ENCODE peak calls at places on chromosomes 16 and 17, in five cellular contexts. V is fibroblast of lung, Z is IMR-90, E is breast epithelium, A is AG10803. I is an unnamed sample.

GRCh38 chr17:45221081-45221996 is at the start of gene FMNL1:
- DNase-seq in E (no peak), Z (no peak), A (peak), V (no peak), I (peak)

GRCh38 chr16:29698484-29699323 is 19.7 kb downstream of the QPRT start:
- DNase-seq in Z (no peak), E (no peak), A (no peak), V (no peak), I (no peak)

GRCh38 chr16:82936941-82937551 is 310.3 kb downstream of the CDH13 start:
- DNase-seq in V (peak), E (no peak), A (peak), Z (peak), I (peak)

GRCh38 chr17:32265192-32265895 is at the start of gene RHBDL3:
- DNase-seq in E (no peak), A (no peak), V (no peak), Z (no peak), I (peak)

GRCh38 chr17:56319531-56319930 is 166.3 kb downstream of the ANKFN1 start:
- DNase-seq in E (no peak), A (peak), Z (peak), V (peak), I (peak)

GRCh38 chr17:596763-597644 is 117.6 kb downstream of the VPS53 start:
- DNase-seq in E (no peak), V (peak), Z (peak), A (peak), I (peak)

GRCh38 chr17:28811594-28812135 is 30.9 kb downstream of the FAM222B start:
- DNase-seq in V (peak), E (no peak), Z (peak), A (peak), I (peak)

GRCh38 chr17:78923660-78924453 is 1.3 kb downstream of the TIMP2 start:
- DNase-seq in E (peak), Z (no peak), V (no peak), A (no peak), I (peak)

GRCh38 chr16:15792563-15792971 is 64.3 kb downstream of the MYH11 start:
- DNase-seq in A (no peak), Z (no peak), V (no peak), E (no peak), I (no peak)

GRCh38 chr17:73211745-73212144 is 18.9 kb downstream of the COG1 start:
- DNase-seq in Z (no peak), V (no peak), E (no peak), A (no peak), I (no peak)

GRCh38 chr17:62627904-62628603 is 584 bp downstream of the MRC2 start:
- DNase-seq in E (no peak), Z (peak), V (peak), A (peak), I (peak)

GRCh38 chr17:49752508-49752907 is 11.4 kb downstream of the FAM117A start:
- DNase-seq in V (no peak), Z (no peak), A (no peak), E (no peak), I (no peak)

GRCh38 chr16:58515871-58516767 is 802 bp downstream of the SETD6 start:
- DNase-seq in Z (no peak), E (peak), V (no peak), A (no peak), I (peak)

GRCh38 chr17:69492410-69493071 is 78.0 kb downstream of the MAP2K6 start:
- DNase-seq in A (peak), V (peak), E (no peak), Z (peak), I (peak)

GRCh38 chr17:66115246-66115645 is 76.7 kb downstream of the CEP112 start:
- DNase-seq in V (peak), Z (peak), A (peak), E (no peak), I (peak)

GRCh38 chr17:5821057-5821456 is 236.7 kb upstream of the NLRP1 start:
- DNase-seq in Z (peak), A (peak), E (no peak), V (peak), I (no peak)

DNA sequence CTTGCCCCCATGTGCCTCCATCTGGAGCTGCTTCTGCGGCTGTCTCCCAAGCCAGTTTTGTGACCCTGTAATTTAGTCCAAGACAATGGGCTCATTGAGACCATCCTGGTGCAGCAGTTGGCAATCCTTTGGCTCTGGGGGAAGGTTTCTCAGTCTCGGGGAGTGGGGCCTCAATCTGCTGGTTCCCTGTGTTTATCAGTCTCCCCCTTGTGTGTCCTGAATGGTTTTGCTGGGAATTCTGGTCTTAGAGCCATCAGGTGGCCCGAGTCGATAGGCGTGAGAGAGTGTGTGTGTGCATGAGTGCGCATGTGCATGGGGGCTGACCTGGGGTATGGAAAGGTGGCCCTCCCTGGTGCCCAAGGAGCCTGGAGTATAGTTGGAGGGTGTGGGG is 234.8 kb downstream of the SEC14L1 start:
- DNase-seq in Z (no peak), E (no peak), A (no peak), V (no peak), I (no peak)
- H3K4me3 ChIP-seq in Z (peak), E (peak), A (peak), V (peak), I (peak)

GRCh38 chr17:42519546-42520444 is 16.2 kb upstream of the NAGLU start:
- DNase-seq in V (peak), Z (peak), A (peak), E (peak), I (peak)
- H3K4me3 ChIP-seq in V (no peak), Z (no peak), A (no peak), E (peak), I (peak)

GRCh38 chr16:54203384-54203783 is 83.2 kb downstream of the IRX3 start:
- DNase-seq in E (no peak), Z (no peak), A (no peak), V (no peak), I (no peak)
- H3K4me3 ChIP-seq in E (no peak), Z (no peak), A (no peak), V (no peak), I (no peak)

GRCh38 chr16:48365601-48366164 is 19.5 kb downstream of the SIAH1 start:
- DNase-seq in A (peak), E (peak), V (peak), Z (peak), I (peak)

GRCh38 chr16:48361540-48361939 is 23.7 kb downstream of the SIAH1 start:
- DNase-seq in V (no peak), Z (no peak), E (no peak), A (no peak), I (no peak)

GRCh38 chr16:48366165-48367093 is 18.8 kb downstream of the SIAH1 start:
- DNase-seq in Z (peak), V (peak), E (no peak), A (peak), I (peak)

GRCh38 chr16:48367443-48368049 is 17.7 kb downstream of the SIAH1 start:
- DNase-seq in V (peak), A (no peak), Z (no peak), E (no peak), I (no peak)

DNA sequence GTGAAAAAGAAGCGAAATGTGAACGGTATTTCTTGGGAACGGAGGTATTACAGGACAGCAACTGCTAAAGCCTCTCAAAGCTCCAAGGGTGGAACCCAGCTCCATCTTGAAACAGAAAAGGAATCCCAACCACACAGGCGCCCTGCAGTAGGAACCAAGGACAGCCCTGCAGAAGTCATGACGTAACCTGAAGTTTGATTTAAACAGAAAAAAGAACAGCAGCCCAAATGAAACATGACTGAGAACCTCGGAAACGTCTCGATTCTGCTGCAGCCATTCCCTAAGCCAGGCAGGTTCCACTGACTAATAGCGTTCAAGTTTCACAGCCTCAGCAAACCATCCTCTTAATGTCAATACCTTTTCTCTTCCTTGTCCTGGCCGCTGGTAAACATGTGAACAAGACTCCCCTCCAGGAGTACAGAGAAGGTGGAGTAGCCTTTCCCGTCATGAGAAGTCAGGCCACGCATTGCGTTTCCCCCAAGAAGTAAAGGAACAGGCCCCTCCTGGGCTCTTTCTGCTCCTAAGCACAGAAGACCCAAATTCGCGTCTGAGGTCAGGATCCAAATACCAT is 20.1 kb downstream of the SIAH1 start:
- DNase-seq in Z (no peak), E (no peak), V (no peak), A (no peak), I (peak)
- H3K4me3 ChIP-seq in Z (peak), E (peak), V (peak), A (peak), I (peak)

GRCh38 chr17:44004077-44004760 is at the start of gene NAGS:
- DNase-seq in E (no peak), Z (no peak), A (no peak), V (no peak), I (no peak)

GRCh38 chr17:44006581-44007345 is 2.3 kb downstream of the NAGS start:
- DNase-seq in A (peak), V (peak), E (peak), Z (peak), I (peak)

GRCh38 chr17:44005865-44006580 is 1.6 kb downstream of the NAGS start:
- DNase-seq in A (no peak), V (no peak), Z (no peak), E (no peak), I (no peak)

GRCh38 chr17:44005527-44005864 is 1.1 kb downstream of the NAGS start:
- DNase-seq in E (no peak), V (no peak), A (no peak), Z (no peak), I (no peak)

DNA sequence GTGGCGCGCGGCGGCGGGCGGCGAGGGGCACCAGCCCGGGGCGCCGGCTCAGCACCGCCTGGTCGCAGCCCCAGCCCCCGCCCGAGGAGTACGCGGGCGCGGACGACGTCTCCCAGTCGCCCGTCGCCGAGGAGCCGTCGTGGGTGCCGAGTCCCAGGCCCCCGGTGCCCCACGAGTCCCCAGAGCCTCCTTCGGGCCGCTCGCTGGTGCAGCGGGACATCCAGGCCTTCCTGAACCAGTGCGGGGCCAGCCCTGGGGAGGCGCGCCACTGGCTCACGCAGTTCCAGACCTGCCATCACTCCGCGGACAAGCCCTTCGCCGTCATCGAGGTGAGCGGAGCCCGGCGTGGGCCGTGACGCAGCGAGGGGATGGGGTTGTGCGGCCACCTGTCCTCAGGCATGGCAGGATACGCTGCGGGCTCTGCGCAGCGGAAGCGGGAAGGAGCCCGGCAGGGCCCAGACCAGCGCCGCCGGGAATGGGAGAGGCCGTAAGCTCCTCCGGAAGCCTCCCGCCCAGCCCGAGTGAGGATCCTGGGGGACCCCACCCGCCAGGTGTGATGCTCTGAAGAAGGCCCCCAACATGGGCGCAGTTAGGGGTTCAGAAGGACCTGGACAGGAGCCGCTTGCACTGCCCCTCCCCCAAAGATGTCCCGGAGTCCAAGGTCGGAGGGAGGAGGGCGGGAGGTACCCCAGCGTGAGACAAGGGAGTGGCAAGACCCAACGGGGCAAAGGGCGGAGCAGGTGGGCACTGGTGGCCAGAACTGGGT is 522 bp downstream of the NAGS start:
- DNase-seq in E (no peak), Z (no peak), A (no peak), V (no peak), I (no peak)
- H3K4me3 ChIP-seq in E (peak), Z (no peak), A (peak), V (peak), I (peak)

GRCh38 chr17:2724783-2725164 is 13.2 kb upstream of the CLUH start:
- DNase-seq in E (no peak), A (peak), V (peak), Z (peak), I (peak)
- H3K4me3 ChIP-seq in E (peak), A (no peak), V (no peak), Z (peak), I (no peak)